ENCODE peak calls at places on chromosomes 4 and X, in seven cellular contexts. Z is GM23248, J is WERI-Rb-1, G is naive B cell, H is heart right ventricle, Y is IMR-90, D is ACHN. U is an unnamed sample.

GRCh38 chr4:82797048-82797590 is 1.5 kb downstream of the SCD5 start:
- DNase-seq in H (no peak), J (no peak), Z (peak), G (no peak), Y (no peak), D (no peak), U (no peak)

GRCh38 chr4:122873752-122874151 is 47.1 kb downstream of the FGF2 start:
- DNase-seq in G (no peak), Z (peak), D (peak), H (no peak), Y (peak), J (no peak), U (no peak)

GRCh38 chr4:6834867-6835266 is 52.3 kb downstream of the KIAA0232 start:
- DNase-seq in G (no peak), D (no peak), J (no peak), Y (peak), H (no peak), Z (peak), U (no peak)

GRCh38 chr4:36285784-36286480 is 4.5 kb downstream of the DTHD1 start:
- DNase-seq in G (no peak), Z (no peak), H (no peak), J (no peak), D (peak), Y (no peak), U (no peak)

GRCh38 chrX:23392195-23392594 is 57.5 kb downstream of the PTCHD1 start:
- DNase-seq in H (no peak), Z (no peak), Y (no peak), J (no peak), G (no peak), D (no peak), U (no peak)

GRCh38 chr4:88382621-88383020 is 4.0 kb downstream of the HERC6 start:
- DNase-seq in Y (no peak), G (peak), H (no peak), D (no peak), Z (no peak), J (no peak), U (no peak)

GRCh38 chr4:137070614-137071013 is 461.7 kb downstream of the PCDH18 start:
- DNase-seq in G (no peak), D (no peak), H (no peak), Y (no peak), J (no peak), Z (no peak), U (no peak)

GRCh38 chr4:17276821-17277220 is 235.1 kb downstream of the QDPR start:
- DNase-seq in D (no peak), Z (peak), G (no peak), J (no peak), H (peak), Y (peak), U (no peak)

GRCh38 chr4:165010991-165011390 is 20.8 kb upstream of the TRIM60 start:
- DNase-seq in Z (no peak), H (no peak), Y (no peak), G (no peak), D (no peak), J (no peak), U (no peak)

GRCh38 chr4:48334900-48335384 is 6.4 kb upstream of the SLAIN2 start:
- DNase-seq in D (no peak), J (no peak), H (no peak), Z (no peak), Y (no peak), G (no peak), U (no peak)

GRCh38 chr4:137647375-137647774 is 115.1 kb upstream of the PCDH18 start:
- DNase-seq in J (no peak), D (no peak), Y (no peak), H (no peak), G (no peak), Z (no peak), U (no peak)

U was measured in NCI-H524 treated with DMSO at 0.1 percent for 48 hours.